ENCODE peak calls at places on chromosomes 2 and 18, in seven cellular contexts. Q is heart left ventricle, Z is lower leg skin, R is H54, M is GM12891, E is A549, W is breast epithelium. F is an unnamed sample.

GRCh38 chr2:241379481-241380480 is 23.7 kb downstream of the FARP2 start:
- DNase-seq in E (no peak), R (no peak), Q (no peak), W (no peak), M (no peak), Z (no peak), F (no peak)

GRCh38 chr2:105861198-105861597 is 116.5 kb downstream of the NCK2 start:
- DNase-seq in W (no peak), Q (no peak), M (no peak), Z (no peak), E (no peak), R (no peak), F (no peak)

GRCh38 chr2:146821836-146822316 is 1023.0 kb upstream of the ACVR2A start:
- DNase-seq in Z (no peak), E (no peak), Q (no peak), M (no peak), W (no peak), R (no peak), F (no peak)

GRCh38 chr2:27306657-27307544 is 1.3 kb downstream of the UCN start:
- DNase-seq in Z (no peak), R (no peak), W (no peak), E (no peak), M (peak; percentile 41), Q (no peak), F (no peak)

GRCh38 chr2:219223831-219224610 is 5.3 kb upstream of the ABCB6 start:
- DNase-seq in E (no peak), W (no peak), Q (no peak), R (no peak), M (no peak), Z (no peak), F (no peak)

GRCh38 chr2:84424152-84424551 is 34.9 kb downstream of the SUCLG1 start:
- DNase-seq in Z (no peak), M (no peak), R (peak; percentile 9), W (no peak), Q (no peak), E (peak; percentile 19), F (no peak)

GRCh38 chr18:29157057-29157780 is 980.3 kb upstream of the CDH2 start:
- DNase-seq in R (no peak), E (peak; percentile 7), Q (no peak), Z (no peak), W (no peak), M (no peak), F (no peak)

GRCh38 chr2:69685321-69686048 is 41.9 kb upstream of the AAK1 start:
- DNase-seq in E (peak; percentile 44), Z (no peak), M (no peak), Q (no peak), W (no peak), R (no peak), F (no peak)

GRCh38 chr2:95025406-95026319 is at the start of gene MAL:
- DNase-seq in R (no peak), Z (no peak), Q (peak; percentile 32), W (no peak), E (peak; percentile 41), M (no peak), F (no peak)

GRCh38 chr2:40488101-40488598 is 36.3 kb upstream of the SLC8A1 start:
- DNase-seq in Q (no peak), E (peak; percentile 43), W (no peak), R (no peak), Z (no peak), M (no peak), F (no peak)

GRCh38 chr2:45646289-45646688 is 5.2 kb upstream of the PRKCE start:
- DNase-seq in W (no peak), E (no peak), R (no peak), Z (no peak), Q (no peak), M (no peak), F (no peak)

GRCh38 chr2:165886487-165887146 is 67.0 kb downstream of the TTC21B start:
- DNase-seq in E (no peak), W (no peak), M (no peak), Z (no peak), R (no peak), Q (no peak), F (no peak)

GRCh38 chr18:13242797-13243196 is 24.2 kb downstream of the LDLRAD4 start:
- DNase-seq in Q (no peak), W (peak; percentile 24), Z (no peak), M (no peak), E (no peak), R (no peak), F (no peak)

GRCh38 chr18:23053756-23054457 is 81.4 kb upstream of the CABLES1 start:
- DNase-seq in Z (no peak), R (no peak), W (peak; percentile 66), M (no peak), E (peak; percentile 31), Q (no peak), F (no peak)

GRCh38 chr2:59182249-59182648 is 941.1 kb upstream of the FANCL start:
- DNase-seq in M (peak; percentile 3), E (peak; percentile 18), Z (no peak), W (no peak), Q (no peak), R (peak; percentile 2), F (no peak)

GRCh38 chr2:70987386-70987785 is 7.3 kb downstream of the TEX261 start:
- DNase-seq in M (no peak), Z (no peak), R (no peak), Q (peak; percentile 4), W (no peak), E (no peak), F (no peak)

GRCh38 chr2:226483745-226484619 is 315.6 kb downstream of the IRS1 start:
- DNase-seq in Z (no peak), R (no peak), Q (no peak), E (peak; percentile 55), W (no peak), M (no peak), F (no peak)

GRCh38 chr2:46801731-46802664 is 113.6 kb downstream of the MCFD2 start:
- DNase-seq in R (peak; percentile 61), Q (no peak), Z (no peak), M (no peak), E (no peak), W (no peak), F (no peak)

GRCh38 chr2:176159678-176160250 is 2.7 kb downstream of the HOXD3 start:
- DNase-seq in W (no peak), E (no peak), Z (no peak), M (no peak), Q (no peak), R (no peak), F (no peak)

GRCh38 chr2:226426292-226426736 is 373.3 kb downstream of the IRS1 start:
- DNase-seq in Q (no peak), E (peak; percentile 65), R (no peak), W (no peak), M (no peak), Z (no peak), F (no peak)

GRCh38 chr2:232532406-232532805 is 6.4 kb downstream of the CHRND start:
- DNase-seq in Q (peak; percentile 51), W (no peak), R (no peak), E (no peak), M (no peak), Z (no peak), F (no peak)

GRCh38 chr2:109497447-109497846 is 116.3 kb downstream of the SEPTIN10 start:
- DNase-seq in W (no peak), E (no peak), Z (no peak), M (no peak), Q (no peak), R (peak; percentile 42), F (no peak)

DNA sequence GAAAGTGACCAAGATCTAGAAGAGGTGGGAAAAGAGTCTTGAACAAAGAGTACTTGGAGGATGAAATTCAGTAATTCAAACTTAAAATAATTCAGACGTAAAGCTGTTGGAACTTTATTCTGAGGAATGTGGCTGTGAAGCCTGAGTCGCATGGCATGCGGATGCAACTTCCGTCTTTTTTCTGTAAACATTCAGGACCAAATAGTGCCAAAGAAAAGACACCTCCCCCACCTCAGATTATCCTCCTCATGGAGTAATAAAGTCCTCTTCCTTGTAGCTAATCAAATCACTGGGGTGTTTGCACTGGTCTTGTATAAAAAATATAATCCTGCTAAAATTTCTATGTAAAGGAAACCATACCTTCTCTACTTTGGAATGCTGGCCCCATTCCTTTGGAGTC is 790.4 kb downstream of the TSN start:
- DNase-seq in E (no peak), R (no peak), W (no peak), M (no peak), Q (no peak), Z (no peak), F (no peak)
- TF ChIP-seq POLR2A in E (no peak), R (no peak), W (no peak), M (no peak), Q (no peak), Z (no peak), F (no peak)

GRCh38 chr18:35581555-35582309 is at the start of gene GALNT1:
- DNase-seq in M (no peak), W (no peak), R (peak; percentile 6), Z (no peak), E (no peak), Q (peak; percentile 67), F (no peak)
- TF ChIP-seq POLR2A in M (no peak), W (no peak), R (no peak), Z (no peak), E (no peak), Q (no peak), F (no peak)

GRCh38 chr2:172736419-172737174 is 952 bp downstream of the RAPGEF4 start:
- DNase-seq in M (no peak), E (no peak), Z (no peak), R (no peak), Q (no peak), W (no peak), F (no peak)

GRCh38 chr2:172740871-172741270 is 5.2 kb downstream of the RAPGEF4 start:
- DNase-seq in M (no peak), Q (no peak), W (no peak), E (no peak), R (no peak), Z (no peak), F (no peak)

GRCh38 chr2:172734711-172735645 is 667 bp upstream of the RAPGEF4 start:
- DNase-seq in Z (no peak), M (peak; percentile 6), E (no peak), W (no peak), Q (no peak), R (no peak), F (no peak)

GRCh38 chr2:172739651-172740050 is 4.0 kb downstream of the RAPGEF4 start:
- DNase-seq in Q (no peak), M (no peak), R (no peak), W (no peak), E (no peak), Z (no peak), F (no peak)

GRCh38 chr2:172735646-172736418 is at the start of gene RAPGEF4:
- DNase-seq in E (no peak), W (no peak), Z (no peak), R (no peak), M (peak; percentile 25), Q (no peak), F (peak; percentile 18)
- TF ChIP-seq POLR2A in E (no peak), W (no peak), Z (no peak), R (no peak), M (no peak), Q (no peak), F (no peak)

DNA sequence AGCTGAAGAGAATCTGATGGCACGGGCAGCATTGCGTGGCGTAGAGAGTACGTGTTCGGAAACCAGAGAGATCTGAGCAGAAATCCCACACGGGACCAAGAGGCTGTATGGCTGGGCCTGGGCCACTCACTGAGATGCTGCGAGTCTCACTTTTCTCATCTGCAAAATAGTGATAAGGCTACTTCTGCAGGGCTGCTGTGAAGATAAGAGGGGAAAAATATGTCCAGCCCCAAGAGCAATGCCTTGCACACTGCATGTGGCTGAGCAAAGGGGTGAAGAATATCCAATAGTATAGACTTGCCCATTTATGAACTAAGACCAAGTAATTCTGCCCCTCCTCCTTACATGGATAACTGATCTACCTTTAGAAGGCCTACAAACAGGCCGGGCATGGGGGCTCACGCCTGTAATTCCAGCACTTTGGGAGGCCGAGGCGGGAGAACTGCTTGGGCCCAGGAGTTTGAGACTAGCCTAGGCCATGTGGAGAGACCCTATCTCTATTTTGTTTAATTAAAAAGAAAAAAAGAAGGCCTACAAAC is 3.1 kb downstream of the FECH start:
- DNase-seq in M (no peak), Q (no peak), R (no peak), E (no peak), W (no peak), Z (no peak), F (no peak)
- TF ChIP-seq POLR2A in M (no peak), Q (no peak), R (no peak), E (no peak), W (no peak), Z (no peak), F (no peak)